ENCODE peak calls at places on chromosomes 12 and 14, in six cellular contexts. One of them, this sample, is unnamed.

GRCh38 chr12:95151821-95152220 is 65.4 kb downstream of the FGD6 start:
- DNase-seq in activated gamma-delta T cell treated with anti-CD3 and anti-CD28 coated beads, Interleukin-2, amount 50 U/mL, for 16 hours: no peak
- DNase-seq in mucosa of gallbladder: no peak
- DNase-seq in WERI-Rb-1: no peak
- DNase-seq in H4: no peak
- DNase-seq in HuH-7: no peak
- DNase-seq in this sample: no peak

GRCh38 chr14:99564903-99565259 is 39.1 kb downstream of the CCDC85C start:
- DNase-seq in activated gamma-delta T cell treated with anti-CD3 and anti-CD28 coated beads, Interleukin-2, amount 50 U/mL, for 16 hours: no peak
- DNase-seq in mucosa of gallbladder: no peak
- DNase-seq in WERI-Rb-1: no peak
- DNase-seq in H4: no peak
- DNase-seq in HuH-7: no peak
- DNase-seq in this sample: no peak

GRCh38 chr12:48862691-48863090 is 3.0 kb downstream of the RND1 start:
- DNase-seq in activated gamma-delta T cell treated with anti-CD3 and anti-CD28 coated beads, Interleukin-2, amount 50 U/mL, for 16 hours: no peak
- DNase-seq in mucosa of gallbladder: no peak
- DNase-seq in WERI-Rb-1: no peak
- DNase-seq in H4: no peak
- DNase-seq in HuH-7: no peak
- DNase-seq in this sample: no peak

GRCh38 chr12:52119398-52120254 is 40.1 kb downstream of the SMIM41 start:
- DNase-seq in activated gamma-delta T cell treated with anti-CD3 and anti-CD28 coated beads, Interleukin-2, amount 50 U/mL, for 16 hours: no peak
- DNase-seq in mucosa of gallbladder: peak
- DNase-seq in WERI-Rb-1: peak
- DNase-seq in H4: no peak
- DNase-seq in HuH-7: peak
- DNase-seq in this sample: no peak

GRCh38 chr12:62793256-62794217 is 141.4 kb downstream of the PPM1H start:
- DNase-seq in activated gamma-delta T cell treated with anti-CD3 and anti-CD28 coated beads, Interleukin-2, amount 50 U/mL, for 16 hours: peak
- DNase-seq in mucosa of gallbladder: peak
- DNase-seq in WERI-Rb-1: peak
- DNase-seq in H4: peak
- DNase-seq in HuH-7: peak
- DNase-seq in this sample: peak

GRCh38 chr12:113906411-113907200 is 59.5 kb downstream of the RBM19 start:
- DNase-seq in activated gamma-delta T cell treated with anti-CD3 and anti-CD28 coated beads, Interleukin-2, amount 50 U/mL, for 16 hours: no peak
- DNase-seq in mucosa of gallbladder: no peak
- DNase-seq in WERI-Rb-1: no peak
- DNase-seq in H4: no peak
- DNase-seq in HuH-7: no peak
- DNase-seq in this sample: peak

GRCh38 chr14:104974146-104974541 is 4.0 kb downstream of the AHNAK2 start:
- DNase-seq in activated gamma-delta T cell treated with anti-CD3 and anti-CD28 coated beads, Interleukin-2, amount 50 U/mL, for 16 hours: no peak
- DNase-seq in mucosa of gallbladder: no peak
- DNase-seq in WERI-Rb-1: peak
- DNase-seq in H4: no peak
- DNase-seq in HuH-7: no peak
- DNase-seq in this sample: peak

GRCh38 chr14:66495214-66496098 is 9.3 kb downstream of the CCDC196 start:
- DNase-seq in activated gamma-delta T cell treated with anti-CD3 and anti-CD28 coated beads, Interleukin-2, amount 50 U/mL, for 16 hours: peak
- DNase-seq in mucosa of gallbladder: peak
- DNase-seq in WERI-Rb-1: peak
- DNase-seq in H4: peak
- DNase-seq in HuH-7: peak
- DNase-seq in this sample: no peak

GRCh38 chr12:46839964-46840363 is 14.2 kb upstream of the SLC38A4 start:
- DNase-seq in activated gamma-delta T cell treated with anti-CD3 and anti-CD28 coated beads, Interleukin-2, amount 50 U/mL, for 16 hours: no peak
- DNase-seq in mucosa of gallbladder: no peak
- DNase-seq in WERI-Rb-1: no peak
- DNase-seq in H4: no peak
- DNase-seq in HuH-7: no peak
- DNase-seq in this sample: no peak

GRCh38 chr14:90573385-90574105 is 176.7 kb downstream of the CALM1 start:
- DNase-seq in activated gamma-delta T cell treated with anti-CD3 and anti-CD28 coated beads, Interleukin-2, amount 50 U/mL, for 16 hours: no peak
- DNase-seq in mucosa of gallbladder: no peak
- DNase-seq in WERI-Rb-1: no peak
- DNase-seq in H4: no peak
- DNase-seq in HuH-7: no peak
- DNase-seq in this sample: no peak

GRCh38 chr14:60067911-60068310 is 23.8 kb upstream of the PCNX4 start:
- DNase-seq in activated gamma-delta T cell treated with anti-CD3 and anti-CD28 coated beads, Interleukin-2, amount 50 U/mL, for 16 hours: no peak
- DNase-seq in mucosa of gallbladder: no peak
- DNase-seq in WERI-Rb-1: no peak
- DNase-seq in H4: no peak
- DNase-seq in HuH-7: no peak
- DNase-seq in this sample: no peak

GRCh38 chr14:37580146-37580545 is 14.9 kb downstream of the FOXA1 start:
- DNase-seq in activated gamma-delta T cell treated with anti-CD3 and anti-CD28 coated beads, Interleukin-2, amount 50 U/mL, for 16 hours: no peak
- DNase-seq in mucosa of gallbladder: no peak
- DNase-seq in WERI-Rb-1: no peak
- DNase-seq in H4: no peak
- DNase-seq in HuH-7: no peak
- DNase-seq in this sample: no peak

GRCh38 chr14:105070760-105071137 is 5.5 kb upstream of the GPR132 start:
- DNase-seq in activated gamma-delta T cell treated with anti-CD3 and anti-CD28 coated beads, Interleukin-2, amount 50 U/mL, for 16 hours: no peak
- DNase-seq in mucosa of gallbladder: no peak
- DNase-seq in WERI-Rb-1: no peak
- DNase-seq in H4: no peak
- DNase-seq in HuH-7: no peak
- DNase-seq in this sample: no peak

GRCh38 chr12:110266980-110267620 is 13.9 kb upstream of the ATP2A2 start:
- DNase-seq in activated gamma-delta T cell treated with anti-CD3 and anti-CD28 coated beads, Interleukin-2, amount 50 U/mL, for 16 hours: no peak
- DNase-seq in mucosa of gallbladder: peak
- DNase-seq in WERI-Rb-1: peak
- DNase-seq in H4: peak
- DNase-seq in HuH-7: no peak
- DNase-seq in this sample: no peak

GRCh38 chr14:90419200-90419599 is 22.4 kb downstream of the CALM1 start:
- DNase-seq in activated gamma-delta T cell treated with anti-CD3 and anti-CD28 coated beads, Interleukin-2, amount 50 U/mL, for 16 hours: no peak
- DNase-seq in mucosa of gallbladder: peak
- DNase-seq in WERI-Rb-1: no peak
- DNase-seq in H4: peak
- DNase-seq in HuH-7: no peak
- DNase-seq in this sample: no peak

GRCh38 chr14:98931911-98932310 is 340.1 kb downstream of the BCL11B start:
- DNase-seq in activated gamma-delta T cell treated with anti-CD3 and anti-CD28 coated beads, Interleukin-2, amount 50 U/mL, for 16 hours: peak
- DNase-seq in mucosa of gallbladder: peak
- DNase-seq in WERI-Rb-1: no peak
- DNase-seq in H4: no peak
- DNase-seq in HuH-7: no peak
- DNase-seq in this sample: no peak

GRCh38 chr12:89733579-89734201 is 25.1 kb upstream of the ATP2B1 start:
- DNase-seq in activated gamma-delta T cell treated with anti-CD3 and anti-CD28 coated beads, Interleukin-2, amount 50 U/mL, for 16 hours: no peak
- DNase-seq in mucosa of gallbladder: no peak
- DNase-seq in WERI-Rb-1: no peak
- DNase-seq in H4: peak
- DNase-seq in HuH-7: peak
- DNase-seq in this sample: peak

GRCh38 chr12:48004039-48004940 is at the start of gene COL2A1:
- DNase-seq in activated gamma-delta T cell treated with anti-CD3 and anti-CD28 coated beads, Interleukin-2, amount 50 U/mL, for 16 hours: no peak
- DNase-seq in mucosa of gallbladder: no peak
- DNase-seq in WERI-Rb-1: no peak
- DNase-seq in H4: no peak
- DNase-seq in HuH-7: peak
- DNase-seq in this sample: peak